ENCODE peak calls at places on chromosomes 7 and 10, in four cellular contexts. One of them, this sample, is unnamed.

GRCh38 chr10:112810651-112811215 is 139.3 kb upstream of the TCF7L2 start:
- DNase-seq in GM12878: no peak
- DNase-seq in H1: no peak
- DNase-seq in HepG2: no peak
- DNase-seq in this sample: no peak

GRCh38 chr7:47362984-47363383 is 218.9 kb downstream of the TNS3 start:
- DNase-seq in HepG2: no peak
- DNase-seq in GM12878: no peak
- DNase-seq in H1: no peak
- DNase-seq in this sample: no peak

GRCh38 chr10:62911210-62911963 is 95.2 kb upstream of the EGR2 start:
- DNase-seq in HepG2: no peak
- DNase-seq in GM12878: no peak
- DNase-seq in H1: no peak
- DNase-seq in this sample: peak

GRCh38 chr7:30562498-30562897 is 32.2 kb upstream of the GARS1 start:
- DNase-seq in HepG2: no peak
- DNase-seq in H1: no peak
- DNase-seq in GM12878: no peak
- DNase-seq in this sample: no peak

GRCh38 chr10:63940277-63940972 is 419.2 kb downstream of the REEP3 start:
- DNase-seq in HepG2: no peak
- DNase-seq in H1: no peak
- DNase-seq in GM12878: no peak
- DNase-seq in this sample: peak

GRCh38 chr10:114613237-114613979 is 44.7 kb downstream of the ABLIM1 start:
- DNase-seq in HepG2: peak
- DNase-seq in GM12878: no peak
- DNase-seq in H1: no peak
- DNase-seq in this sample: no peak

GRCh38 chr7:17090751-17091150 is 207.7 kb upstream of the AHR start:
- DNase-seq in HepG2: no peak
- DNase-seq in GM12878: no peak
- DNase-seq in H1: no peak
- DNase-seq in this sample: no peak

GRCh38 chr7:74365320-74366022 is 76.3 kb downstream of the CLIP2 start:
- DNase-seq in H1: no peak
- DNase-seq in HepG2: peak
- DNase-seq in GM12878: no peak
- DNase-seq in this sample: peak

GRCh38 chr10:103080891-103081581 is 112.0 kb downstream of the NT5C2 start:
- DNase-seq in GM12878: no peak
- DNase-seq in HepG2: no peak
- DNase-seq in H1: no peak
- DNase-seq in this sample: no peak

GRCh38 chr10:99467236-99467999 is 37.0 kb upstream of the GOT1 start:
- DNase-seq in HepG2: no peak
- DNase-seq in GM12878: no peak
- DNase-seq in H1: no peak
- DNase-seq in this sample: no peak

GRCh38 chr7:140079121-140079536 is 16.4 kb upstream of the PARP12 start:
- DNase-seq in H1: peak
- DNase-seq in HepG2: peak
- DNase-seq in GM12878: no peak
- DNase-seq in this sample: peak

GRCh38 chr10:8225232-8225631 is 170.7 kb downstream of the GATA3 start:
- DNase-seq in GM12878: no peak
- DNase-seq in HepG2: no peak
- DNase-seq in H1: no peak
- DNase-seq in this sample: no peak

GRCh38 chr10:94069884-94070283 is 76.2 kb downstream of the PLCE1 start:
- DNase-seq in H1: no peak
- DNase-seq in GM12878: no peak
- DNase-seq in HepG2: no peak
- DNase-seq in this sample: no peak

GRCh38 chr10:34705563-34705962 is 109.5 kb downstream of the PARD3 start:
- DNase-seq in HepG2: no peak
- DNase-seq in GM12878: no peak
- DNase-seq in H1: no peak
- DNase-seq in this sample: no peak

GRCh38 chr10:60913091-60913490 is 30.9 kb downstream of the RHOBTB1 start:
- DNase-seq in GM12878: no peak
- DNase-seq in H1: no peak
- DNase-seq in HepG2: no peak
- DNase-seq in this sample: no peak

GRCh38 chr7:158512042-158512441 is 75.6 kb downstream of the PTPRN2 start:
- DNase-seq in GM12878: no peak
- DNase-seq in H1: no peak
- DNase-seq in HepG2: no peak
- DNase-seq in this sample: no peak

GRCh38 chr10:124941823-124942222 is at the start of gene ZRANB1:
- DNase-seq in HepG2: no peak
- DNase-seq in H1: no peak
- DNase-seq in GM12878: no peak
- DNase-seq in this sample: no peak

GRCh38 chr10:124939290-124939689 is 2.6 kb upstream of the ZRANB1 start:
- DNase-seq in H1: no peak
- DNase-seq in HepG2: no peak
- DNase-seq in GM12878: no peak
- DNase-seq in this sample: no peak

GRCh38 chr10:124936813-124937212 is 5.1 kb upstream of the ZRANB1 start:
- DNase-seq in HepG2: no peak
- DNase-seq in GM12878: no peak
- DNase-seq in H1: no peak
- DNase-seq in this sample: no peak

GRCh38 chr10:124935946-124936345 is 6.0 kb upstream of the ZRANB1 start:
- DNase-seq in HepG2: no peak
- DNase-seq in H1: no peak
- DNase-seq in GM12878: no peak
- DNase-seq in this sample: no peak
- TF ChIP-seq SUZ12 in HepG2: no peak
- TF ChIP-seq SUZ12 in H1: no peak
- TF ChIP-seq SUZ12 in GM12878: no peak
- TF ChIP-seq SUZ12 in this sample: no peak

GRCh38 chr10:31864834-31865518 is 63.7 kb downstream of the ARHGAP12 start:
- DNase-seq in H1: peak
- DNase-seq in GM12878: no peak
- DNase-seq in HepG2: peak
- DNase-seq in this sample: peak
- H3K4me3 ChIP-seq in H1: no peak
- H3K4me3 ChIP-seq in GM12878: no peak
- H3K4me3 ChIP-seq in HepG2: peak
- H3K4me3 ChIP-seq in this sample: no peak

GRCh38 chr7:107584716-107585115 is 4.7 kb downstream of the BCAP29 start:
- DNase-seq in H1: no peak
- DNase-seq in HepG2: no peak
- DNase-seq in GM12878: no peak
- DNase-seq in this sample: no peak
- H3K9ac ChIP-seq in H1: no peak
- H3K9ac ChIP-seq in HepG2: no peak
- H3K9ac ChIP-seq in GM12878: no peak
- H3K9ac ChIP-seq in this sample: no peak

DNA sequence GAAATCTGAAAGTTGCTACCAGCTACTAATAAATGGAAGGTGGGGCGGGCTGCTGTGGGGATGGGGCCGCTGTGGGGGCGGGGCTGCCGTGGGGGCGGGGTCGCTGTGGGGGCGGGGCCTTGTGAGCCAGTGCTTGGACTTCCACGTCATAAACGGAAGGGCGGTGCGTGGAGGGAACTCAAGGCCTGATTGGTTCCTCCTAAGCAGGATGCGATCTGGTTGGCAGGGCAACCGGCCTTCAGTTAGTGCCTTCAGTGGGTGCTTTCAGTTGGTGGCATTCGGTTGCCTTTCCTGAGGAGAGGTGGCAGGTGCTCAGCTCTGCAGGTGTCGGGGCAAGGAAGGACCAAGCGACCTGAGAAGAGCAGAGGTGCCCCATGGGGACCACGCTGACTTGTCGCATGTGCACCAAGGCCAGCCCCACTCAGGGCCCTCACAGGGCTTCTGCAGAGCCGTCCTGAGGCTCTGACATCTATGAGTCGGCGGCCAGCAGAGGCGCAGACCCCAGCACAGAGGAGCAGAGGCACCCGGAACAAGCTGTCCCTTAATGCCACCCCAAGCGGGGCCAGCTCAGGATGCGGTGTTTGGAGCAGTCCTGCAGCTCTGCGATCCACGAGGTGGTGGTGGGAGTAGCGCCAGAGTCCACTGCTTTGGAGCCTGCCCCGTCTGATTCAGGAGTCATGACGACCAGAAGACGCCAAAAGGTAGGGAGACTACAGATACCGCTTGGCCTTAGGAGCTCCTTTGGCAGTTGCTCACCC is 54.4 kb upstream of the PDSS1 start:
- DNase-seq in HepG2: no peak
- DNase-seq in H1: no peak
- DNase-seq in GM12878: no peak
- DNase-seq in this sample: no peak
- TF ChIP-seq SUZ12 in HepG2: no peak
- TF ChIP-seq SUZ12 in H1: no peak
- TF ChIP-seq SUZ12 in GM12878: no peak
- TF ChIP-seq SUZ12 in this sample: no peak

GRCh38 chr7:99927536-99927935 is 1.9 kb downstream of the GJC3 start:
- DNase-seq in HepG2: no peak
- DNase-seq in H1: no peak
- DNase-seq in GM12878: no peak
- DNase-seq in this sample: no peak

GRCh38 chr7:99928188-99928587 is 1.2 kb downstream of the GJC3 start:
- DNase-seq in H1: no peak
- DNase-seq in HepG2: no peak
- DNase-seq in GM12878: no peak
- DNase-seq in this sample: no peak

GRCh38 chr7:99930376-99930775 is 956 bp upstream of the GJC3 start:
- DNase-seq in H1: no peak
- DNase-seq in GM12878: no peak
- DNase-seq in HepG2: no peak
- DNase-seq in this sample: no peak

GRCh38 chr7:99928994-99929729 is at the start of gene GJC3:
- DNase-seq in GM12878: no peak
- DNase-seq in HepG2: peak
- DNase-seq in H1: no peak
- DNase-seq in this sample: no peak

DNA sequence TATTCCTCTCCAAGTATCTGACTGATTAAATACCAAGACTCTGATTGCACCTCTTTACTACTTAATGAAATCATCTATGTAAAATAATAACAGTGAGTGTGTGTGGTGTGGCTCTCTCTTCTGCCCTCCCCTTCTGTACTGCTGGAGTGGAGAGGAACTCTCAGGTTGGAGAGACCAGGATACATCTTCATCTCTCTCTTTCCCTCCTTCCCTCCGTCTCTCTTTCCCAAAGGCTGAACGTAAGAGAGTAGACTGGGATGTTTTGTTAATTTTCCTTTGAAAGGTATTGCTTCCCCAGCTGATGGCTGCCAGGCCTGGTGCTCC is 272 bp upstream of the GJC3 start:
- DNase-seq in H1: no peak
- DNase-seq in HepG2: no peak
- DNase-seq in GM12878: no peak
- DNase-seq in this sample: no peak
- H3K4me3 ChIP-seq in H1: no peak
- H3K4me3 ChIP-seq in HepG2: peak
- H3K4me3 ChIP-seq in GM12878: no peak
- H3K4me3 ChIP-seq in this sample: no peak

This sample was measured in NT2/D1.